ENCODE peak calls at places on chromosomes 4 and X, in eight cellular contexts. Y, H, A, P, T, D, W and F are unnamed samples.
A peak's percentile ranks its signal among the peaks of the same experiment; 100 is the strongest.

GRCh38 chr4:70958681-70959080 is 34.8 kb upstream of the DCK start:
- DNase-seq in Y (no peak), H (no peak), A (peak; percentile 96), P (no peak), T (no peak), D (peak; percentile 89), W (peak; percentile 8), F (peak; percentile 69)

GRCh38 chrX:48631376-48632090 is 34.2 kb downstream of the WDR13 start:
- DNase-seq in Y (peak; percentile 85), H (peak; percentile 58), A (peak; percentile 82), P (peak; percentile 87), T (peak; percentile 75), D (peak; percentile 87), W (peak; percentile 97), F (peak; percentile 86)

GRCh38 chrX:31126205-31126604 is 54.4 kb upstream of the FTHL17 start:
- DNase-seq in Y (no peak), H (no peak), A (peak; percentile 81), P (no peak), T (no peak), D (peak; percentile 14), W (no peak), F (peak; percentile 70)

GRCh38 chr4:53043096-53043495 is 181.0 kb downstream of the RASL11B start:
- DNase-seq in Y (no peak), H (no peak), A (no peak), P (no peak), T (no peak), D (no peak), W (no peak), F (no peak)

GRCh38 chr4:122668241-122668640 is 47.4 kb upstream of the IL21 start:
- DNase-seq in Y (peak; percentile 26), H (no peak), A (peak; percentile 79), P (no peak), T (no peak), D (peak; percentile 88), W (peak; percentile 34), F (no peak)

GRCh38 chr4:171235516-171235915 is 577.7 kb upstream of the GALNTL6 start:
- DNase-seq in Y (no peak), H (no peak), A (no peak), P (no peak), T (no peak), D (no peak), W (no peak), F (no peak)

GRCh38 chr4:16868674-16869073 is 29.8 kb downstream of the LDB2 start:
- DNase-seq in Y (no peak), H (no peak), A (no peak), P (no peak), T (no peak), D (no peak), W (no peak), F (no peak)

GRCh38 chr4:15493411-15493810 is 23.7 kb downstream of the CC2D2A start:
- DNase-seq in Y (no peak), H (no peak), A (peak; percentile 14), P (no peak), T (no peak), D (peak; percentile 17), W (no peak), F (no peak)

GRCh38 chr4:85147481-85148076 is 181.1 kb upstream of the WDFY3 start:
- DNase-seq in Y (peak; percentile 36), H (no peak), A (peak; percentile 56), P (peak; percentile 61), T (no peak), D (peak; percentile 54), W (peak; percentile 68), F (peak; percentile 59)

GRCh38 chrX:139134316-139134715 is 396.2 kb upstream of the F9 start:
- DNase-seq in Y (no peak), H (no peak), A (no peak), P (no peak), T (no peak), D (no peak), W (no peak), F (no peak)

GRCh38 chr4:113636438-113636818 is 125.1 kb downstream of the CAMK2D start:
- DNase-seq in Y (no peak), H (no peak), A (no peak), P (peak; percentile 84), T (no peak), D (no peak), W (peak; percentile 29), F (no peak)

GRCh38 chr4:2289955-2290333 is 28.0 kb upstream of the MXD4 start:
- DNase-seq in Y (no peak), H (no peak), A (no peak), P (no peak), T (no peak), D (no peak), W (no peak), F (no peak)

GRCh38 chr4:109067509-109068205 is 234.8 kb downstream of the COL25A1 start:
- DNase-seq in Y (no peak), H (peak; percentile 21), A (peak; percentile 60), P (no peak), T (no peak), D (peak; percentile 68), W (no peak), F (peak; percentile 7)

GRCh38 chrX:25023908-25024307 is 8.1 kb upstream of the ARX start:
- DNase-seq in Y (no peak), H (no peak), A (no peak), P (no peak), T (no peak), D (no peak), W (no peak), F (no peak)

GRCh38 chrX:77398341-77398740 is 48.8 kb upstream of the FGF16 start:
- DNase-seq in Y (no peak), H (no peak), A (no peak), P (no peak), T (no peak), D (no peak), W (no peak), F (no peak)

GRCh38 chrX:135535077-135535630 is 14.7 kb downstream of the INTS6L start:
- DNase-seq in Y (no peak), H (no peak), A (no peak), P (no peak), T (no peak), D (no peak), W (no peak), F (no peak)

GRCh38 chr4:20341121-20341758 is 89.5 kb downstream of the SLIT2 start:
- DNase-seq in Y (no peak), H (no peak), A (no peak), P (no peak), T (no peak), D (no peak), W (no peak), F (no peak)

GRCh38 chr4:1042352-1043025 is 31.1 kb downstream of the FGFRL1 start:
- DNase-seq in Y (no peak), H (peak; percentile 10), A (no peak), P (no peak), T (no peak), D (no peak), W (no peak), F (no peak)

GRCh38 chr4:57074753-57075152 is 35.4 kb downstream of the IGFBP7 start:
- DNase-seq in Y (peak; percentile 68), H (no peak), A (peak; percentile 89), P (no peak), T (no peak), D (peak; percentile 88), W (peak; percentile 32), F (no peak)

GRCh38 chr4:186067757-186068385 is 1.1 kb upstream of the TLR3 start:
- DNase-seq in Y (no peak), H (no peak), A (peak; percentile 28), P (peak; percentile 62), T (no peak), D (peak; percentile 19), W (peak; percentile 58), F (peak; percentile 58)

GRCh38 chr4:186068581-186069402 is at the start of gene TLR3:
- DNase-seq in Y (peak; percentile 20), H (no peak), A (peak; percentile 34), P (peak; percentile 28), T (no peak), D (peak; percentile 22), W (peak; percentile 20), F (peak; percentile 20)

GRCh38 chr4:186074189-186074588 is 5.2 kb downstream of the TLR3 start:
- DNase-seq in Y (no peak), H (no peak), A (no peak), P (no peak), T (no peak), D (no peak), W (no peak), F (no peak)

GRCh38 chr4:186069734-186070133 is 778 bp downstream of the TLR3 start:
- DNase-seq in Y (no peak), H (no peak), A (no peak), P (no peak), T (no peak), D (no peak), W (no peak), F (no peak)

GRCh38 chr4:186072516-186072915 is 3.6 kb downstream of the TLR3 start:
- DNase-seq in Y (no peak), H (no peak), A (no peak), P (no peak), T (no peak), D (no peak), W (no peak), F (no peak)
- H3K27ac ChIP-seq in Y (no peak overlapping the region), H (no peak overlapping the region), A (no peak overlapping the region), P (no peak overlapping the region), T (no peak overlapping the region), D (no peak overlapping the region), W (no peak overlapping the region), F (no peak overlapping the region)

DNA sequence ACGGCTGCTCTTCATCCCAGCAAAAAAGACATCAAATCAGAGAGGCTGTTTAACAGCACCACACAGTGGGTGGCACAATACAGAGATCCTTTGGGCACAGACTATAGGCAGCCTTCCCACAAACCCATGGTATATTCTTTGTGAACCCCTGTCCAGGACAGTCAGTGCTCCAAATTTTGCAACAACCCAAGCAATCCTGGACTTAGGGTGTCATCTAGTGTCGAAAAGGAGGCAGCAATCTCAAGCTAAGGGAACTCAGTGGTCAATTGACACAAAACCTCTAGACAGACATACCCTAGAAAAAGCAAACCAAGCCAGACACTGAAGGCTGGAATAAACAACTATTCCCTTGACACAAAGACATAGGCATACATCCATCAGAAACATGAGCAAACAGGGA is 137.4 kb downstream of the BMP15 start:
- DNase-seq in Y (no peak), H (no peak), A (no peak), P (no peak), T (no peak), D (no peak), W (no peak), F (no peak)
- TF ChIP-seq CTCF in Y (no peak), H (no peak), A (no peak), P (no peak), T (no peak), D (no peak), W (no peak), F (no peak)

DNA sequence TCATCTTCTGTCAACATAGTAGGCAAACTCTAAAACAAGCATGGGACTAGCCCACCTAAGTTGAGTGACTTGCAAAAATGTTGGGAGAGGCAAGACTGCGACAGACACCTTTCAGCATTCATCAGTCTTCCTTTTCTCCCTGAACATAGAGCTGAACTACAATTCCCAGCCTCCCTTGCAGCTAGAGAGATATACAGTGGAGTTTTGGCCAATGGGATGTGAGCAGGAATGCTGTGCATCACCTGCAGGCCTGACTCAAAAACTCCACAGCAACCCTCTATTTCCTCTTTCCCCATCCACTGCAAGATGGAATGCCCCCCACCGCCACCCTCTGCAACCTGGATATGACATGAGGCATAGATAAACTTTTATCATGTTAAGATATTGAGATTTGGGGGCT is 66.5 kb downstream of the PDHA1 start:
- DNase-seq in Y (no peak), H (no peak), A (no peak), P (no peak), T (no peak), D (no peak), W (no peak), F (no peak)
- H3K27ac ChIP-seq in Y (no peak overlapping the region), H (no peak overlapping the region), A (no peak overlapping the region), P (no peak overlapping the region), T (no peak overlapping the region), D (no peak overlapping the region), W (no peak overlapping the region), F (no peak overlapping the region)

GRCh38 chr4:28834120-28834519 is 1886.0 kb upstream of the PCDH7 start:
- DNase-seq in Y (no peak), H (no peak), A (no peak), P (no peak), T (no peak), D (no peak), W (no peak), F (no peak)
- TF ChIP-seq CTCF in Y (no peak), H (no peak), A (no peak), P (no peak), T (no peak), D (no peak), W (no peak), F (no peak)